ENCODE peak calls at places on chromosomes 7 and 10, in eight cellular contexts. X, T, E, U, I, L, H and V are unnamed samples.

GRCh38 chr10:7561216-7561893 is 105.4 kb downstream of the ITIH5 start:
- DNase-seq in E (no peak), I (no peak), X (peak; percentile 74), H (peak; percentile 6), L (no peak), T (peak; percentile 40), U (no peak), V (no peak)

GRCh38 chr7:54967384-54967783 is 51.4 kb upstream of the EGFR start:
- DNase-seq in E (no peak), H (no peak), T (no peak), L (no peak), U (no peak), I (no peak), X (no peak), V (no peak)

GRCh38 chr7:26555971-26556830 is 264.5 kb downstream of the SNX10 start:
- DNase-seq in L (no peak), H (no peak), T (no peak), E (no peak), X (no peak), U (no peak), I (no peak), V (no peak)

GRCh38 chr7:55245271-55245723 is 119.8 kb upstream of the LANCL2 start:
- DNase-seq in E (no peak), X (no peak), T (no peak), U (no peak), H (no peak), I (no peak), L (no peak), V (no peak)

GRCh38 chr10:93072713-93073538 is 767 bp upstream of the CYP26A1 start:
- DNase-seq in L (no peak), T (no peak), X (no peak), U (no peak), E (no peak), I (no peak), H (no peak), V (no peak)

GRCh38 chr10:50538473-50539398 is 85.0 kb downstream of the SGMS1 start:
- DNase-seq in L (no peak), E (peak; percentile 69), I (no peak), U (no peak), X (no peak), H (no peak), T (no peak), V (no peak)

GRCh38 chr7:2894118-2894940 is 50.2 kb upstream of the GNA12 start:
- DNase-seq in I (no peak), T (no peak), H (no peak), X (no peak), E (peak; percentile 79), L (no peak), U (no peak), V (no peak)

GRCh38 chr10:97542169-97543024 is 30.2 kb upstream of the ANKRD2 start:
- DNase-seq in L (peak; percentile 80), U (no peak), X (no peak), T (no peak), E (peak; percentile 80), H (peak; percentile 24), I (no peak), V (peak; percentile 91)

GRCh38 chr10:121988361-121989324 is at the start of gene TACC2:
- DNase-seq in U (no peak), T (no peak), L (no peak), E (no peak), I (no peak), H (no peak), X (no peak), V (no peak)

GRCh38 chr7:84497873-84498272 is 303.3 kb upstream of the SEMA3A start:
- DNase-seq in E (no peak), U (no peak), T (no peak), X (no peak), L (no peak), H (no peak), I (no peak), V (no peak)

GRCh38 chr7:121084748-121085336 is 96.3 kb downstream of the CPED1 start:
- DNase-seq in L (peak; percentile 93), E (no peak), X (no peak), H (peak; percentile 44), I (no peak), U (no peak), T (no peak), V (no peak)

GRCh38 chr7:148914208-148914777 is 30.2 kb upstream of the EZH2 start:
- DNase-seq in T (no peak), X (no peak), I (no peak), U (no peak), H (no peak), L (no peak), E (peak; percentile 83), V (no peak)

GRCh38 chr10:74290703-74291102 is 139.7 kb downstream of the ADK start:
- DNase-seq in T (no peak), X (no peak), I (no peak), U (no peak), L (no peak), H (no peak), E (no peak), V (no peak)